ENCODE peak calls at places on chromosomes 16 and 17, in seven cellular contexts. E is GM12865; U is stimulated activated naive CD8-positive, alpha-beta T cell treated with anti-CD3 and anti-CD28 coated beads, Interleukin-15, Interleukin-2, amounts not matched to agents 100 U/mL and 50 U/mL, for 24 hours; X is mucosa of descending colon; P is endothelial cell; A is stimulated activated CD8-positive, alpha-beta memory T cell treated with anti-CD3 and anti-CD28 coated beads, Interleukin-2, amount 100 ng/mL, for 48 hours; S is activated CD4-positive, alpha-beta T cell treated with anti-CD3 and anti-CD28 coated beads, Interleukin-2, amount 50 U/mL, for 4 hours. D is an unnamed sample.

GRCh38 chr17:62968445-62968923 is 2.4 kb downstream of the TANC2 start:
- DNase-seq in E (peak), U (peak), X (peak), P (peak), A (no peak), S (peak), D (no peak)

GRCh38 chr17:79891113-79891730 is 52.0 kb upstream of the CBX4 start:
- DNase-seq in E (no peak), U (no peak), X (no peak), P (no peak), A (no peak), S (no peak), D (no peak)

GRCh38 chr16:17885659-17886200 is 415.0 kb upstream of the XYLT1 start:
- DNase-seq in E (no peak), U (no peak), X (no peak), P (no peak), A (no peak), S (no peak), D (no peak)

GRCh38 chr17:43210576-43210975 is 1.1 kb upstream of the TMEM106A start:
- DNase-seq in E (no peak), U (no peak), X (no peak), P (no peak), A (no peak), S (no peak), D (no peak)

GRCh38 chr16:80606221-80606766 is 65.5 kb downstream of the DYNLRB2 start:
- DNase-seq in E (no peak), U (no peak), X (no peak), P (no peak), A (no peak), S (no peak), D (no peak)

GRCh38 chr16:49112754-49113153 is 168.9 kb downstream of the CBLN1 start:
- DNase-seq in E (no peak), U (no peak), X (no peak), P (no peak), A (no peak), S (no peak), D (no peak)

GRCh38 chr17:17606416-17607000 is 15.0 kb upstream of the PEMT start:
- DNase-seq in E (no peak), U (no peak), X (no peak), P (no peak), A (no peak), S (no peak), D (no peak)

GRCh38 chr17:36885161-36885735 is 52.0 kb upstream of the LHX1 start:
- DNase-seq in E (no peak), U (no peak), X (no peak), P (no peak), A (no peak), S (no peak), D (no peak)

GRCh38 chr17:7703584-7704574 is 1.1 kb upstream of the EFNB3 start:
- DNase-seq in E (peak), U (peak), X (no peak), P (peak), A (no peak), S (no peak), D (no peak)

GRCh38 chr17:66000216-66000615 is 191.7 kb downstream of the CEP112 start:
- DNase-seq in E (no peak), U (no peak), X (no peak), P (no peak), A (no peak), S (no peak), D (no peak)

GRCh38 chr16:24652209-24652712 is 77.2 kb upstream of the TNRC6A start:
- DNase-seq in E (no peak), U (no peak), X (no peak), P (no peak), A (no peak), S (no peak), D (no peak)

D was measured in NK-92 treated with Interleukin-12 subunit alpha and Interleukin-12 subunit beta, amount 100 ng/mL, for 24 hours.